ENCODE peak calls at places on chromosome 21, in five cellular contexts. V is CD8-positive, alpha-beta T cell; L is uterus; W is pancreas; M is IMR-90. Q is an unnamed sample.
A peak's percentile ranks its signal among the peaks of the same experiment; 100 is the strongest.

GRCh38 chr21:36788116-36788515 is 89.2 kb downstream of the SIM2 start:
- DNase-seq in M (no peak), W (no peak), L (no peak), V (no peak), Q (no peak)

GRCh38 chr21:22314963-22315362 is 1316.8 kb downstream of the NCAM2 start:
- DNase-seq in W (no peak), V (no peak), L (no peak), M (no peak), Q (no peak)

GRCh38 chr21:38760762-38761155 is 45.0 kb upstream of the ETS2 start:
- DNase-seq in M (no peak), W (no peak), V (no peak), L (no peak), Q (no peak)

GRCh38 chr21:31503939-31504338 is 155.6 kb upstream of the SOD1 start:
- DNase-seq in V (no peak), L (no peak), M (no peak), W (no peak), Q (no peak)

GRCh38 chr21:28325618-28326017 is 667.1 kb downstream of the LTN1 start:
- DNase-seq in W (no peak), L (no peak), M (no peak), V (no peak), Q (no peak)

GRCh38 chr21:26554365-26554764 is 18.7 kb downstream of the CYYR1 start:
- DNase-seq in M (no peak), V (no peak), W (no peak), L (no peak), Q (no peak)

GRCh38 chr21:29431680-29432079 is 133.0 kb downstream of the BACH1 start:
- DNase-seq in W (no peak), L (no peak), V (no peak), M (no peak), Q (no peak)

GRCh38 chr21:38913120-38913975 is 107.6 kb downstream of the ETS2 start:
- DNase-seq in W (peak; percentile 93), M (peak; percentile 69), L (peak; percentile 82), V (no peak), Q (peak; percentile 84)

GRCh38 chr21:31198575-31198974 is 145.5 kb downstream of the TIAM1 start:
- DNase-seq in L (no peak), M (peak; percentile 62), V (no peak), W (no peak), Q (no peak)

GRCh38 chr21:29072873-29073221 is 601 bp downstream of the CCT8 start:
- DNase-seq in M (peak; percentile 38), V (no peak), L (no peak), W (no peak), Q (no peak)

GRCh38 chr21:36288651-36289243 is 31.2 kb upstream of the MORC3 start:
- DNase-seq in M (peak; percentile 51), W (no peak), L (no peak), V (no peak), Q (no peak)

GRCh38 chr21:29382029-29382654 is 83.4 kb downstream of the BACH1 start:
- DNase-seq in L (no peak), W (no peak), M (peak; percentile 75), V (no peak), Q (no peak)

GRCh38 chr21:30988706-30989105 is 49.6 kb downstream of the KRTAP19-8 start:
- DNase-seq in V (no peak), L (no peak), W (no peak), M (no peak), Q (no peak)

GRCh38 chr21:25967566-25968438 is 202.8 kb downstream of the APP start:
- DNase-seq in M (no peak), V (no peak), L (no peak), W (no peak), Q (no peak)

GRCh38 chr21:40134731-40135492 is 267.7 kb downstream of the PCP4 start:
- DNase-seq in V (no peak), M (no peak), W (no peak), L (no peak), Q (no peak)

GRCh38 chr21:27545754-27546349 is 579.0 kb upstream of the ADAMTS5 start:
- DNase-seq in V (no peak), W (no peak), L (no peak), M (no peak), Q (no peak)

GRCh38 chr21:36254106-36254941 is 65.7 kb upstream of the MORC3 start:
- DNase-seq in M (peak; percentile 37), L (no peak), V (no peak), W (no peak), Q (no peak)

GRCh38 chr21:31493350-31493880 is 149.4 kb upstream of the TIAM1 start:
- DNase-seq in M (no peak), W (no peak), L (no peak), V (no peak), Q (no peak)

GRCh38 chr21:8991088-8991907 is 1530.1 kb upstream of the TPTE start:
- DNase-seq in M (no peak), L (no peak), V (no peak), W (no peak), Q (no peak)

DNA sequence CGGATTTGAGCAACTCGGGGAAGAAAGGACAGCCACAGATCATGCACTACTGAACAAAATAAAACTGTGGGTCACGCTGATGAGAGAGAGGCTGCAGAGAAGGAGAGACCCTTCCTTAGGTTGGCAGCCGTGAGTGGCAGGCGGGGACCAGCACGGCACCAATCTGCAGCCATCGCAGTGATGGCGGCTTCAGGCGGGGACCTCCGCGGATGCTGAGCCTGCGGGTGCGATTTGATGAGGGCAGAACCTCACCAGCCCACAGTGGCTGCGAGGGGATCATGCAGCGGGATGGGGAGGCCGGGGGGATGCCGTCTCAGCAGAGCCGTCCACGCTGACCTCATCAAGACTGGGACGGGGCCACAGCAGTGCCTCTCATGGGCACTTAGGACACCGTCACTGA is 11.8 kb downstream of the ITGB2 start:
- DNase-seq in V (no peak), M (no peak), W (no peak), L (no peak), Q (no peak)
- H3K4me1 ChIP-seq in V (peaks cover 82% of the 10 kb centered on the region), M (peaks cover 6% of the 10 kb centered on the region), W (peaks cover 16% of the 10 kb centered on the region), L (no peaks in the 10 kb centered on the region), Q (peaks cover 15% of the 10 kb centered on the region)

GRCh38 chr21:33425825-33426224 is 22.6 kb downstream of the IFNGR2 start:
- DNase-seq in W (no peak), L (no peak), V (no peak), M (peak; percentile 24), Q (no peak)
- H3K36me3 ChIP-seq in W (peaks cover 18% of the 10 kb centered on the region), L (no peaks in the 10 kb centered on the region), V (peaks cover 15% of the 10 kb centered on the region), M (peaks cover 54% of the 10 kb centered on the region), Q (peaks cover 25% of the 10 kb centered on the region)

GRCh38 chr21:41887682-41888081 is 8.5 kb upstream of the PRDM15 start:
- DNase-seq in L (no peak), M (no peak), V (no peak), W (no peak), Q (no peak)

GRCh38 chr21:41892726-41893125 is 13.6 kb upstream of the PRDM15 start:
- DNase-seq in W (no peak), M (no peak), L (no peak), V (no peak), Q (no peak)

GRCh38 chr21:41891132-41891531 is 12.0 kb upstream of the PRDM15 start:
- DNase-seq in M (no peak), L (no peak), W (no peak), V (no peak), Q (no peak)

GRCh38 chr21:41888749-41889376 is 9.7 kb upstream of the PRDM15 start:
- DNase-seq in W (no peak), L (no peak), M (no peak), V (no peak), Q (no peak)

DNA sequence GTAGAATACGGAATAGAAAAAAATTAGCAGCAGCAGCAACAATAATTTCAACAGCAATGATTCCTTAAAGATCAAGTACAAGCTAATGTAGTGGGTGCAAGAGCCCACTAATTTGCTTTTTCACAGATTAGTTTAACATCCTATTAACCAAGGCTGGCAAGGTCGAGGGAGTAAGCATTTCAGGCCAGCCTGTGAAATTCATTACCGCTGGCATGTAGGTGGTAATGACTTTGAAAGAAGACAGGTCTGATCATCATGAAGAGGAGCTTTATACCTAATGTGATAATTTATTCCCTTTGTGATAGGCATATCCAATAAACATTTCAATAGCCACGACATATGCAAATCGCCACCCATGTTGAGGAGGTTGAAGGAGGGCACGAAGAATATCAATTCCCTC is 11.2 kb upstream of the PRDM15 start:
- DNase-seq in W (no peak), M (no peak), L (no peak), V (no peak), Q (no peak)
- H3K4me3 ChIP-seq in W (no peak overlapping the region), M (no peak overlapping the region), L (no peak overlapping the region), V (no peak overlapping the region), Q (no peak overlapping the region)

GRCh38 chr21:45574691-45575090 is 32.5 kb upstream of the SLC19A1 start:
- DNase-seq in W (no peak), V (no peak), L (no peak), M (no peak), Q (no peak)
- H3K4me1 ChIP-seq in W (no peaks in the 10 kb centered on the region), V (no peaks in the 10 kb centered on the region), L (no peaks in the 10 kb centered on the region), M (peaks cover 7% of the 10 kb centered on the region), Q (peaks cover 2% of the 10 kb centered on the region)

DNA sequence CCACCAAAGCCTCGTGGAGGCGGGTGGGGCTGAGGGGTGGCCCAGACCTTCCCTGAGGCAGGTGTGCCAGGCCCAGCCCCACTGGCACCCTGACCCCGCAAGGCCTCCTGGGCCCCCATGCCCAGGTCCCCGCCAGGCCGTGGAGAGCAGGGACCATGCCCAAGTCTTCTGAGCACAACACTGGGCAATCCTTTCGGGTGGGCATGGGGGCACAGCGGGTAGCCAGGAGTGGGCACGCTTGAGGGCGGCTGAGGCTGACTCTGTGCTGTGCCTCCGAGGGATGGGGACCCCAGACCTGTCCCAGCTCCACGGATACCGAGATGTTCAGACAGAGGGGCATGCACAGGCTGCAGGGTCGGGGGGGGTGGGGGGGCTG is 12.9 kb downstream of the CFAP410 start:
- DNase-seq in M (no peak), W (no peak), L (no peak), V (no peak), Q (no peak)
- H3K36me3 ChIP-seq in M (peaks cover 49% of the 10 kb centered on the region), W (peaks cover 14% of the 10 kb centered on the region), L (no peaks in the 10 kb centered on the region), V (peaks cover 7% of the 10 kb centered on the region), Q (no peaks in the 10 kb centered on the region)

DNA sequence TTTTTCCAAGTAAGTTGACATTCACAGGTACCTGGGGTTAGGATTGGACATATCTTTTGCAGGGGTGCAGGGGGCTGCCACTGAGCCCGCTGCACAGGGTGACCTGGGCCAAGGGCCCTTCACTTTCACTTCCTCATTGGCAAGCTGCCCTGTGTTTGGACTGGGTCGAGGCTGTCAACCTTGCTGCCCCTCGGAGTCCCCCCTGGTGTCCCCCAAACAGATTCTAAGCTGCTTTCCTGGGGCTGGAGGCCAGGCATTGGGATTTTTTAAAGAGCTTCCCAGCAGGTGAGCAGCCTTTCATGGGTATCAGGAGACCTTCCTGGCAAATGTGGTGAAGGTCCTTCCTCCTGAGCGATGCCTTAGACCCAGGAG is 7.9 kb upstream of the UMODL1 start:
- DNase-seq in W (peak; percentile 56), L (no peak), M (no peak), V (peak; percentile 73), Q (peak; percentile 72)
- H3K4me3 ChIP-seq in W (no peak overlapping the region), L (no peak overlapping the region), M (no peak overlapping the region), V (peak overlapping the region; percentile 56), Q (no peak overlapping the region)

DNA sequence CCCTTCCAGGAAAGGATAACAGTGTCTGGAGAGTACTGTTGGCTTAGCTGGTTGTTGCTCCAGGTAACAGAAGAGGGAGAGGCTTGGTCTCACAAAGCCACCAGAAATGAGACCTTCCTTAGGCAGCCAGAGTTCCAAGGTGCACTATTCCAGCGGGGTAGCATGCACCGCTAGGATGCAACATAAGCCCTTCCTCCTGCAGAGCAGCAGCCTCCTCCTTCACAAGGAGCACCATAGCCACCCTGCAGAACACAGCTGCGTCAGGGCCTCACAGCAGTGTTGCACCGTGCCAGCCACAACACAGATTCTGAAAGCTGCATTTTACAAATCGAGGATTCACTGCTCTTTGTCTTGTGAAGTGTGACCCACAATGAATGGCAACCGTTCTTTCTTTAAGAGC is 142.0 kb downstream of the CLIC6 start:
- DNase-seq in V (no peak), W (no peak), M (no peak), L (no peak), Q (no peak)
- H3K4me1 ChIP-seq in V (peaks cover 44% of the 10 kb centered on the region), W (peaks cover 5% of the 10 kb centered on the region), M (peaks cover 70% of the 10 kb centered on the region), L (peaks cover 3% of the 10 kb centered on the region), Q (peaks cover 2% of the 10 kb centered on the region)

GRCh38 chr21:14712121-14712520 is 166.0 kb upstream of the SAMSN1 start:
- DNase-seq in W (no peak), V (no peak), M (no peak), L (no peak), Q (no peak)
- H3K36me3 ChIP-seq in W (no peaks in the 10 kb centered on the region), V (no peaks in the 10 kb centered on the region), M (no peaks in the 10 kb centered on the region), L (no peaks in the 10 kb centered on the region), Q (no peaks in the 10 kb centered on the region)

Q was measured in lung.